ENCODE peak calls at places on chromosomes 13 and 19, in seven cellular contexts. V is WERI-Rb-1, O is small intestine, B is heart right ventricle, A is vagina, Z is brain microvascular endothelial cell, N is ascending aorta. H is an unnamed sample.

GRCh38 chr13:23681253-23681652 is 111.0 kb downstream of the TNFRSF19 start:
- DNase-seq in V (no peak), A (no peak), O (no peak), Z (peak), N (no peak), B (no peak), H (no peak)

GRCh38 chr19:33175886-33176669 is 18.1 kb upstream of the LRP3 start:
- DNase-seq in Z (no peak), O (no peak), A (no peak), N (peak), B (no peak), V (peak), H (no peak)

GRCh38 chr19:17830567-17831418 is 9.5 kb upstream of the INSL3 start:
- DNase-seq in V (peak), B (peak), N (no peak), A (no peak), O (peak), Z (peak), H (no peak)

GRCh38 chr19:58569191-58569942 is 3.8 kb downstream of the MZF1 start:
- DNase-seq in A (no peak), O (no peak), N (no peak), Z (no peak), B (no peak), V (no peak), H (no peak)

GRCh38 chr13:113448885-113449692 is 4.2 kb downstream of the ADPRHL1 start:
- DNase-seq in A (no peak), Z (no peak), B (no peak), N (peak), V (peak), O (peak), H (peak)

GRCh38 chr19:55704494-55705245 is 29.6 kb downstream of the EPN1 start:
- DNase-seq in B (no peak), A (no peak), V (no peak), Z (no peak), N (peak), O (no peak), H (no peak)

GRCh38 chr19:54429545-54430227 is 14.4 kb downstream of the TTYH1 start:
- DNase-seq in O (no peak), Z (no peak), N (no peak), A (no peak), B (no peak), V (no peak), H (no peak)

GRCh38 chr13:40438022-40438692 is 228.3 kb downstream of the FOXO1 start:
- DNase-seq in Z (no peak), O (peak), B (no peak), V (no peak), A (no peak), N (no peak), H (no peak)

GRCh38 chr13:28983661-28984060 is 163.5 kb downstream of the MTUS2 start:
- DNase-seq in N (no peak), O (peak), V (no peak), B (no peak), A (no peak), Z (no peak), H (no peak)

GRCh38 chr13:23608704-23609413 is 38.6 kb downstream of the TNFRSF19 start:
- DNase-seq in A (no peak), Z (peak), B (peak), V (no peak), N (peak), O (no peak), H (no peak)

GRCh38 chr19:23071087-23071511 is 45.7 kb upstream of the ZNF730 start:
- DNase-seq in Z (peak), N (peak), A (no peak), V (peak), B (peak), O (no peak), H (no peak)

GRCh38 chr13:33637978-33638743 is 179.8 kb upstream of the RFC3 start:
- DNase-seq in Z (peak), O (no peak), V (no peak), N (no peak), B (no peak), A (no peak), H (no peak)

GRCh38 chr19:35879770-35880317 is 11.5 kb downstream of the APLP1 start:
- DNase-seq in A (no peak), Z (peak), N (peak), B (peak), V (peak), O (peak), H (no peak)

GRCh38 chr19:53982611-53983010 is 8.8 kb upstream of the CACNG6 start:
- DNase-seq in A (no peak), N (no peak), O (no peak), V (no peak), B (peak), Z (no peak), H (no peak)

GRCh38 chr19:34645551-34645950 is 31.4 kb downstream of the SCGB2B2 start:
- DNase-seq in O (no peak), Z (no peak), B (no peak), N (no peak), A (no peak), V (peak), H (no peak)

GRCh38 chr13:51465124-51465523 is 12.3 kb upstream of the INTS6 start:
- DNase-seq in B (no peak), A (no peak), O (peak), Z (no peak), V (no peak), N (no peak), H (no peak)

GRCh38 chr13:30705672-30706071 is 29.7 kb upstream of the ALOX5AP start:
- DNase-seq in O (no peak), B (no peak), N (peak), Z (no peak), A (peak), V (no peak), H (no peak)

GRCh38 chr19:6458695-6459355 is 767 bp downstream of the SLC25A23 start:
- DNase-seq in V (no peak), O (peak), N (no peak), A (no peak), Z (no peak), B (no peak), H (no peak)

GRCh38 chr13:95206116-95206515 is 95.1 kb downstream of the ABCC4 start:
- DNase-seq in O (no peak), V (no peak), B (no peak), A (no peak), N (no peak), Z (no peak), H (no peak)

GRCh38 chr13:52371736-52372247 is 34.2 kb downstream of the THSD1 start:
- DNase-seq in B (no peak), O (no peak), Z (peak), A (no peak), V (no peak), N (no peak), H (no peak)

GRCh38 chr19:27974082-27974513 is 1238.9 kb downstream of the UQCRFS1 start:
- DNase-seq in A (no peak), V (peak), O (no peak), N (no peak), Z (peak), B (no peak), H (no peak)

GRCh38 chr13:73722120-73722519 is 412.1 kb downstream of the KLF12 start:
- DNase-seq in V (no peak), N (no peak), A (no peak), Z (peak), O (peak), B (no peak), H (peak)

GRCh38 chr19:32781280-32781679 is 61.7 kb downstream of the TDRD12 start:
- DNase-seq in V (no peak), N (no peak), A (no peak), O (no peak), Z (no peak), B (no peak), H (no peak)

GRCh38 chr13:93307166-93307565 is 80.6 kb downstream of the GPC6 start:
- DNase-seq in N (no peak), V (no peak), Z (no peak), A (no peak), B (no peak), O (no peak), H (no peak)

GRCh38 chr13:53138369-53139036 is 109.9 kb downstream of the OLFM4 start:
- DNase-seq in Z (peak), A (no peak), N (no peak), B (peak), V (no peak), O (no peak), H (no peak)

GRCh38 chr13:109307027-109307426 is 479.4 kb downstream of the IRS2 start:
- DNase-seq in B (no peak), Z (no peak), V (no peak), O (no peak), N (no peak), A (peak), H (no peak)

GRCh38 chr13:100382787-100383186 is 205.8 kb downstream of the GGACT start:
- DNase-seq in B (no peak), N (no peak), A (no peak), Z (no peak), O (no peak), V (no peak), H (no peak)

GRCh38 chr13:32060319-32060924 is 28.8 kb downstream of the FRY start:
- DNase-seq in B (no peak), Z (no peak), V (peak), A (no peak), N (no peak), O (no peak), H (no peak)

GRCh38 chr19:12984683-12985048 is 10.6 kb upstream of the NFIX start:
- DNase-seq in N (no peak), V (no peak), Z (no peak), A (peak), O (no peak), B (no peak), H (no peak)

GRCh38 chr13:91185294-91185863 is 162.1 kb upstream of the MIR17HG start:
- DNase-seq in A (no peak), V (no peak), N (no peak), Z (peak), O (peak), B (no peak), H (no peak)

GRCh38 chr19:48489608-48490216 is 20.5 kb downstream of the CYTH2 start:
- DNase-seq in A (no peak), O (peak), N (peak), V (peak), Z (peak), B (peak), H (no peak)

GRCh38 chr13:113061271-113061625 is 44.3 kb upstream of the F7 start:
- DNase-seq in A (no peak), Z (no peak), N (no peak), O (no peak), V (no peak), B (no peak), H (no peak)

GRCh38 chr19:14536926-14537692 is 7.7 kb downstream of the TECR start:
- DNase-seq in O (peak), V (peak), N (peak), Z (peak), A (no peak), B (peak), H (no peak)

GRCh38 chr19:48645652-48646191 is at the start of gene CA11:
- DNase-seq in V (peak), Z (no peak), A (no peak), N (no peak), O (peak), B (no peak), H (no peak)

GRCh38 chr19:45354443-45354842 is 13.9 kb downstream of the KLC3 start:
- DNase-seq in O (no peak), A (no peak), B (no peak), V (no peak), N (no peak), Z (no peak), H (no peak)

GRCh38 chr13:50213526-50213925 is 198.3 kb downstream of the KCNRG start:
- DNase-seq in B (no peak), O (no peak), A (no peak), V (no peak), Z (no peak), N (no peak), H (no peak)

GRCh38 chr19:31533114-31533513 is 183.9 kb upstream of the TSHZ3 start:
- DNase-seq in Z (no peak), V (no peak), N (no peak), O (no peak), A (peak), B (no peak), H (no peak)

GRCh38 chr19:54470991-54471782 is 1.9 kb downstream of the CDC42EP5 start:
- DNase-seq in A (peak), Z (no peak), V (no peak), O (peak), N (peak), B (peak), H (no peak)

GRCh38 chr19:46710687-46711086 is 6.2 kb downstream of the PRKD2 start:
- DNase-seq in N (no peak), A (no peak), Z (no peak), O (no peak), V (no peak), B (no peak), H (no peak)

GRCh38 chr13:41608111-41608510 is 150.8 kb downstream of the RGCC start:
- DNase-seq in B (no peak), O (no peak), V (no peak), A (no peak), Z (no peak), N (no peak), H (no peak)
- H3K27ac ChIP-seq in B (no peak), O (no peak), V (no peak), A (no peak), Z (no peak), N (no peak), H (no peak)

GRCh38 chr13:59603646-59604045 is 560.1 kb downstream of the DIAPH3 start:
- DNase-seq in N (no peak), V (no peak), B (no peak), A (no peak), O (no peak), Z (no peak), H (no peak)

GRCh38 chr13:59607172-59607571 is 556.6 kb downstream of the DIAPH3 start:
- DNase-seq in A (no peak), V (no peak), Z (no peak), B (no peak), N (no peak), O (no peak), H (no peak)

GRCh38 chr13:59609421-59609820 is 554.3 kb downstream of the DIAPH3 start:
- DNase-seq in V (no peak), Z (no peak), N (no peak), B (no peak), O (no peak), A (no peak), H (no peak)

GRCh38 chr13:59601993-59602392 is 561.7 kb downstream of the DIAPH3 start:
- DNase-seq in N (no peak), A (no peak), V (no peak), Z (no peak), O (no peak), B (no peak), H (no peak)

DNA sequence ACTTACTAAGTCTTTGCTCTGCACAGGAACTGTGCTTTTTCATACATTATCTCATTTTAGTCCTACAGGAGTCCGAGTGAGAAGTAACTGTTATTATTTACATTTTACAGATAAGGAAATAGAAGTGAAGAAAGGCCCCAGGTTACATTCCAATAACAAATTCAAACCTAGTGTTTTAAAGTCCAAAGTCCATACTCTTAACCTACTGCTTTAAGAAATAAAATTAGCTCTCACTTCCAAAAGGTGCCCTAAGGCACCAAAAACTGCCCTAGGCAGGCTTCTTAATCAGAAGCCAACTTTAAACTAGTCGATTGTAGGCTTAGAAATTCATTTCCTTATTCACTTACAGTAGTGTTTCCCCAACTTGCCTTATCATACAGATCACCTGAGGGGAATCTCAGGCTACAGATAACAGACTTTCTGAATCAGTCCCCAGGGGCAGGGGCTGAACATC is 555.9 kb downstream of the DIAPH3 start:
- DNase-seq in V (no peak), N (no peak), B (no peak), A (no peak), Z (no peak), O (peak), H (peak)
- H3K27ac ChIP-seq in V (no peak), N (no peak), B (no peak), A (no peak), Z (no peak), O (no peak), H (peak)

GRCh38 chr13:105139048-105139379 is 1396.4 kb downstream of the EFNB2 start:
- DNase-seq in A (no peak), V (no peak), Z (no peak), N (no peak), O (no peak), B (no peak), H (no peak)
- H3K27ac ChIP-seq in A (no peak), V (no peak), Z (no peak), N (peak), O (no peak), B (no peak), H (no peak)

GRCh38 chr19:11179716-11180297 is 17.5 kb downstream of the KANK2 start:
- DNase-seq in V (no peak), Z (no peak), O (peak), B (no peak), A (no peak), N (no peak), H (no peak)
- H3K27ac ChIP-seq in V (no peak), Z (no peak), O (no peak), B (peak), A (peak), N (peak), H (peak)

DNA sequence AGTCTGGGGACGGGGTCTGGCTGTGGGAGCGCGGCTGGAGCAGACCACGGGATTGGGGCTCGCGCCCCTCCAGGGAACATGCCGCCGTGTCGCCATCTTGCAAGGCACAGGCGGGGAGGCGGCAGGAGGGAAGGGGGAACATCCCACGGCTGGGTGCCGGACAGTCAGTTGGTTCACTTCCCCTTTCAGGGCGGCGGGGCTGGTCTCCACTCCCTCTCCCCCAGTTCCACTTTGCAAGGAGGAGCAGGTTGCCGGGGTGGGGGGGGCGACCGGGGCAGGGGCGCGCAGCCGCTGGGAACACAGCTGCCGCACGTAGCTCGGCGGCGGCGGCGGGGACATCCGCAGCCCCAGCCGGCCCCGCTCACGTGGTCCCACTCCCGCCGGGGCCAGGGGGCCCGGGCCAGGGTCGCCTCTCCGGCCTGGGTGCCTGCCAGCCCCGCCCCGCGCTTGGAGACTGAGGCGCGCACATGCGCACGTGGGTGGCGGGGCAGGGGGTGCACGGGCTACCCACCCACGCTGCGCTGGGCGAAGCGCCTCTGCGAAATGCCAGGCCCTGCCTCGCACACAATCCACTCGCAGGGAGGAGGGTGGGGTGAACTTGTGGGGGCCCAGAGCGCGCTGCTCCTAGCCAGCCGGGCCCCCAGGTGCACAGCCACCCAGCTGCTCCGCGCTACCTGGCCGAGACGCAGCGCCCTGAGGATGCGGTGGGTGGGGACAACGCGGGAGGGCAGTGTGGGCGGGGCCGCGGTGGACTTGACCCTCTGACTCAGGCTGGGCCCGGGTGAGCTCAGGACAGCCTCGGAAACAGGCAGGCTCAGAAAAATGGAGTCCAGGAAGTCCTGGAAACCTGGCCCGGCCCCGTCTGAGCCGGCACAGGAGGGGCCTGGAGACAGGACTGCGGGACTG is 6.4 kb downstream of the KLF16 start:
- DNase-seq in Z (peak), O (peak), A (no peak), N (peak), V (peak), B (peak), H (no peak)
- H3K27ac ChIP-seq in Z (peak), O (peak), A (peak), N (peak), V (peak), B (peak), H (peak)

H was measured in SK-N-MC.